ENCODE peak calls at places on chromosome 21, in nine cellular contexts. A is activated naive CD4-positive, alpha-beta T cell treated with Interleukin-2 at 50 U/mL for 16 hours; E is COR-L47; T is CD4-positive, alpha-beta T cell; L is WTC11; Q is amniotic stem cell; K is NCI-H1694 treated with DMSO at 0.1 percent for 48 hours; M is T1000; I is substantia nigra. J is an unnamed sample.

GRCh38 chr21:33886316-33886715 is 29.3 kb downstream of the ATP5PO start:
- DNase-seq in A (no peak), E (no peak), T (no peak), L (no peak), Q (no peak), K (no peak), M (no peak), I (no peak), J (no peak)

GRCh38 chr21:44920694-44921604 is at the start of gene ITGB2:
- DNase-seq in A (peak; percentile 68), E (no peak), T (peak; percentile 46), L (no peak), Q (no peak), K (no peak), M (no peak), I (no peak), J (no peak)

GRCh38 chr21:43775190-43775589 is 918 bp downstream of the CSTB start:
- DNase-seq in A (no peak), E (no peak), T (no peak), L (no peak), Q (no peak), K (no peak), M (no peak), I (no peak), J (no peak)

GRCh38 chr21:26850116-26850643 is 5.0 kb upstream of the ADAMTS1 start:
- DNase-seq in A (no peak), E (peak; percentile 47), T (no peak), L (no peak), Q (no peak), K (peak; percentile 89), M (no peak), I (no peak), J (no peak)

GRCh38 chr21:37193676-37194075 is 73.5 kb downstream of the VPS26C start:
- DNase-seq in A (no peak), E (no peak), T (no peak), L (no peak), Q (no peak), K (no peak), M (no peak), I (no peak), J (no peak)

GRCh38 chr21:43864806-43865470 is at the start of gene AGPAT3:
- DNase-seq in A (peak; percentile 42), E (peak; percentile 38), T (peak; percentile 36), L (no peak), Q (no peak), K (no peak), M (no peak), I (no peak), J (no peak)

GRCh38 chr21:41071410-41071809 is 96.5 kb upstream of the BACE2 start:
- DNase-seq in A (no peak), E (peak; percentile 46), T (no peak), L (peak; percentile 76), Q (no peak), K (peak; percentile 26), M (no peak), I (no peak), J (no peak)

GRCh38 chr21:37208056-37208705 is 59.0 kb downstream of the VPS26C start:
- DNase-seq in A (no peak), E (no peak), T (no peak), L (no peak), Q (no peak), K (no peak), M (no peak), I (peak; percentile 53), J (peak; percentile 43)

GRCh38 chr21:39094847-39095525 is 88.3 kb downstream of the PSMG1 start:
- DNase-seq in A (no peak), E (no peak), T (no peak), L (no peak), Q (no peak), K (no peak), M (no peak), I (no peak), J (no peak)

GRCh38 chr21:45506241-45506817 is 35.9 kb downstream of the SLC19A1 start:
- DNase-seq in A (no peak), E (no peak), T (no peak), L (no peak), Q (no peak), K (no peak), M (no peak), I (no peak), J (no peak)

GRCh38 chr21:41460578-41461527 is 34.8 kb downstream of the MX1 start:
- DNase-seq in A (peak; percentile 49), E (peak; percentile 68), T (peak; percentile 49), L (peak; percentile 70), Q (peak; percentile 63), K (no peak), M (no peak), I (peak; percentile 8), J (peak; percentile 79)

GRCh38 chr21:29538115-29538514 is 239.4 kb downstream of the BACH1 start:
- DNase-seq in A (no peak), E (no peak), T (no peak), L (no peak), Q (no peak), K (no peak), M (no peak), I (no peak), J (no peak)

GRCh38 chr21:27026501-27026900 is 59.6 kb upstream of the ADAMTS5 start:
- DNase-seq in A (no peak), E (no peak), T (no peak), L (no peak), Q (no peak), K (no peak), M (no peak), I (no peak), J (no peak)

GRCh38 chr21:38258803-38259485 is 2.2 kb downstream of the KCNJ15 start:
- DNase-seq in A (no peak), E (no peak), T (no peak), L (no peak), Q (peak; percentile 47), K (no peak), M (no peak), I (no peak), J (no peak)

GRCh38 chr21:40531421-40531820 is 315.5 kb downstream of the DSCAM start:
- DNase-seq in A (no peak), E (no peak), T (no peak), L (no peak), Q (peak; percentile 15), K (no peak), M (no peak), I (no peak), J (peak; percentile 68)

GRCh38 chr21:37580690-37581089 is 214.1 kb downstream of the DYRK1A start:
- DNase-seq in A (no peak), E (no peak), T (no peak), L (no peak), Q (no peak), K (no peak), M (no peak), I (no peak), J (no peak)

GRCh38 chr21:14675774-14676530 is 129.8 kb upstream of the SAMSN1 start:
- DNase-seq in A (no peak), E (no peak), T (peak; percentile 16), L (no peak), Q (no peak), K (no peak), M (no peak), I (no peak), J (no peak)

GRCh38 chr21:44972821-44973220 is 33.0 kb downstream of the SLX9 start:
- DNase-seq in A (no peak), E (no peak), T (no peak), L (no peak), Q (no peak), K (no peak), M (no peak), I (no peak), J (peak; percentile 81)

GRCh38 chr21:16046625-16047340 is 317.0 kb downstream of the USP25 start:
- DNase-seq in A (no peak), E (no peak), T (no peak), L (no peak), Q (no peak), K (no peak), M (no peak), I (no peak), J (no peak)

J was measured in islet precursor cell.